ENCODE peak calls at places on chromosomes 6 and 20, in four cellular contexts. L, Q, P and E are unnamed samples.
A peak's percentile ranks its signal among the peaks of the same experiment; 100 is the strongest.

GRCh38 chr6:107458687-107459282 is 579 bp downstream of the PDSS2 start:
- DNase-seq in L (peak; percentile 44), Q (no peak), P (peak; percentile 57), E (peak; percentile 25)

GRCh38 chr6:158028876-158029275 is 47.2 kb downstream of the SYNJ2 start:
- DNase-seq in L (no peak), Q (no peak), P (peak; percentile 30), E (no peak)

GRCh38 chr20:35359335-35359997 is 52.3 kb downstream of the UQCC1 start:
- DNase-seq in L (no peak), Q (no peak), P (no peak), E (no peak)

GRCh38 chr6:9708600-9708999 is 706.3 kb downstream of the TFAP2A start:
- DNase-seq in L (peak; percentile 79), Q (no peak), P (no peak), E (no peak)

GRCh38 chr6:15504040-15504491 is 158.8 kb downstream of the DTNBP1 start:
- DNase-seq in L (no peak), Q (peak; percentile 50), P (no peak), E (peak; percentile 55)

GRCh38 chr20:63969851-63970713 is at the start of gene ZNF512B:
- DNase-seq in L (peak; percentile 57), Q (peak; percentile 71), P (peak; percentile 78), E (peak; percentile 66)

GRCh38 chr20:46122071-46122470 is 4.0 kb downstream of the CD40 start:
- DNase-seq in L (no peak), Q (no peak), P (no peak), E (no peak)

GRCh38 chr6:154488802-154489437 is 21.6 kb downstream of the CNKSR3 start:
- DNase-seq in L (no peak), Q (no peak), P (no peak), E (no peak)

GRCh38 chr6:94300424-94301144 is 881.2 kb upstream of the EPHA7 start:
- DNase-seq in L (no peak), Q (no peak), P (no peak), E (no peak)

GRCh38 chr6:100115702-100116101 is 121.7 kb upstream of the MCHR2 start:
- DNase-seq in L (no peak), Q (no peak), P (no peak), E (no peak)

GRCh38 chr6:45630801-45631200 is 253.1 kb upstream of the SUPT3H start:
- DNase-seq in L (no peak), Q (no peak), P (no peak), E (no peak)

GRCh38 chr20:57884956-57885355 is 175.1 kb upstream of the PMEPA1 start:
- DNase-seq in L (no peak), Q (no peak), P (no peak), E (no peak)

GRCh38 chr6:167588181-167588919 is 238.4 kb upstream of the AFDN start:
- DNase-seq in L (no peak), Q (no peak), P (no peak), E (no peak)

GRCh38 chr6:117502580-117502979 is 20.1 kb downstream of the DCBLD1 start:
- DNase-seq in L (no peak), Q (no peak), P (no peak), E (no peak)

GRCh38 chr6:87590989-87591388 is 1.1 kb downstream of the ORC3 start:
- DNase-seq in L (no peak), Q (no peak), P (no peak), E (no peak)

GRCh38 chr6:41801380-41801779 is 13.9 kb downstream of the TOMM6 start:
- DNase-seq in L (no peak), Q (no peak), P (no peak), E (no peak)

GRCh38 chr6:83381949-83382348 is 48.9 kb downstream of the ME1 start:
- DNase-seq in L (no peak), Q (no peak), P (no peak), E (no peak)

GRCh38 chr6:14711056-14711703 is 534.7 kb upstream of the JARID2 start:
- DNase-seq in L (peak; percentile 30), Q (no peak), P (no peak), E (no peak)

GRCh38 chr6:157906537-157907061 is 75.1 kb upstream of the SYNJ2 start:
- DNase-seq in L (no peak), Q (no peak), P (no peak), E (no peak)

GRCh38 chr6:106530502-106530901 is 98.8 kb downstream of the RTN4IP1 start:
- DNase-seq in L (no peak), Q (no peak), P (no peak), E (no peak)

GRCh38 chr6:154030646-154031045 is 8.4 kb upstream of the OPRM1 start:
- DNase-seq in L (no peak), Q (no peak), P (no peak), E (no peak)

GRCh38 chr6:142848969-142849368 is 96.0 kb downstream of the HIVEP2 start:
- DNase-seq in L (no peak), Q (no peak), P (no peak), E (no peak)

GRCh38 chr20:36311141-36311853 is 5.2 kb downstream of the DLGAP4 start:
- DNase-seq in L (no peak), Q (no peak), P (no peak), E (no peak)

GRCh38 chr20:15675151-15675550 is 898.1 kb downstream of the KIF16B start:
- DNase-seq in L (no peak), Q (no peak), P (no peak), E (no peak)

GRCh38 chr6:148693882-148694484 is 52.8 kb upstream of the UST start:
- DNase-seq in L (no peak), Q (no peak), P (no peak), E (no peak)

GRCh38 chr6:7238526-7238899 is 74.5 kb downstream of the SSR1 start:
- DNase-seq in L (no peak), Q (no peak), P (no peak), E (no peak)
- H3K36me3 ChIP-seq in L (no peaks in the 10 kb centered on the region), Q (no peaks in the 10 kb centered on the region), P (no peaks in the 10 kb centered on the region), E (no peaks in the 10 kb centered on the region)

GRCh38 chr20:50190251-50191064 is at the start of gene CEBPB:
- DNase-seq in L (peak; percentile 70), Q (peak; percentile 93), P (peak; percentile 94), E (peak; percentile 94)

GRCh38 chr20:50188287-50188688 is 2.3 kb upstream of the CEBPB start:
- DNase-seq in L (no peak), Q (no peak), P (no peak), E (no peak)

GRCh38 chr20:50187403-50188051 is 3.1 kb upstream of the CEBPB start:
- DNase-seq in L (no peak), Q (peak; percentile 68), P (no peak), E (peak; percentile 77)

GRCh38 chr20:50189681-50190250 is 864 bp upstream of the CEBPB start:
- DNase-seq in L (peak; percentile 55), Q (peak; percentile 63), P (peak; percentile 73), E (peak; percentile 67)

DNA sequence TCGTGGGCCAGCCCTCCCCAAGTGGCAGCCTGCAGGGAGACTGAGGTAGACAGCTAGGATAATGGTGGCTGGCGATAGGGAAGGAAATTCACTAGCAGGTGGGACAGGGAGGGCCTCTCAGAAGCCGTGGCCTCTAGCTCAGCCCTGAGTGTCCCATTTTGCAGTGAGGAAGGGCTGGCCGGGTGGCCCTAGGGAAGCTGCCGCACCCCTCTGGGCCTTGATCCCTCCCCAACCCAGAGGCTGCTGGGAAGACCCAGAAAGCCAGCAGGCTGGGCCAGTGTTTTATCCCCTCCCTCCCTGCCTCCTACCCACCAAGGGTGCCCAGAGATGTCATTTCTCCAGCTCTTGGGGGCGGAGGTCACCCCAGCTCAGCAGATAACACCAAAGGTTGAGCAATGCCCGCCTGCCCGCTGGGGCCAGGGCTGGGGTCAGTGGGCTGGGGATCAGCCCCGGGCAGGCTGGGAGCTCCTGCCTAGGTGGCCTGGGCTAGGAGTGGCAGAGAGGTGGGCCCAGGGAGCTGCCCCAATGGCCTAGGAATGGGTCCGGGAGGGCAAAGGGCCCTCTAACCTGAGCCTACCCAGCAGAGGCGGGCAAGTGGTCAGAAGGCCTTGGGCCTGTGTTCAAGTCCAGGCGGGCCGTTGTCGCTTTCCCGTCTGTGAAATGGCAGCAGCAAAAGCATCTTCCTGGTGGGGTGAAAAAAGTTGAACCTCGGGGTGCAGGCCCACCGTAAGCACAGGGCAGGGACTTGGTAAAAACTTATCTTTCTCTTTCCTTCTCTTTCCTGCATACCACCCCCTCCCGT is 1.6 kb upstream of the CEBPB start:
- DNase-seq in L (no peak), Q (no peak), P (no peak), E (no peak)
- H3K27ac ChIP-seq in L (no peak overlapping the region), Q (peak overlapping the region; percentile 98), P (no peak overlapping the region), E (peak overlapping the region; percentile 100)

GRCh38 chr6:39218868-39219567 is 10.3 kb downstream of the KCNK5 start:
- DNase-seq in L (no peak), Q (no peak), P (no peak), E (no peak)
- H3K4me3 ChIP-seq in L (no peak overlapping the region), Q (no peak overlapping the region), P (no peak overlapping the region), E (no peak overlapping the region)

GRCh38 chr6:30917487-30917886 is 3.4 kb downstream of the VARS2 start:
- DNase-seq in L (no peak), Q (no peak), P (no peak), E (no peak)
- H3K36me3 ChIP-seq in L (no peaks in the 10 kb centered on the region), Q (no peaks in the 10 kb centered on the region), P (peaks cover 2% of the 10 kb centered on the region), E (no peaks in the 10 kb centered on the region)

DNA sequence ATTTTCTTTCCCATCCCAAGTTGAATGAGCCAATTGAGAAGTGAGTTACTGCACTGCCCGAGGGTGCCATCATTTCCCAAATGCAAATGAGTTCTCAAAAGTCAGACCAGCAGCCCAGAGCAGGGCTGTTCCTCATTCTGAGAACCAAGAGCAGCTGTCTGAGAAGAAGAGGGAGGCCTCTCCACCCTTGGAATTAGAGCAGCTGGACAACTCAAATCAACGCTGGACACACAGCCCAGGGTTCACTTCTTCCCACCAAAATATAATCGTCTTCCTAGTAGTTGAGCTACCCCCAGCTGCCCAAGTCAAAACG is 4.6 kb upstream of the PREX1 start:
- DNase-seq in L (no peak), Q (no peak), P (no peak), E (no peak)
- H3K27ac ChIP-seq in L (no peak overlapping the region), Q (no peak overlapping the region), P (no peak overlapping the region), E (no peak overlapping the region)

GRCh38 chr6:170464524-170464979 is 88.6 kb downstream of the PSMB1 start:
- DNase-seq in L (no peak), Q (no peak), P (no peak), E (no peak)

GRCh38 chr6:170463101-170463721 is 89.9 kb downstream of the PSMB1 start:
- DNase-seq in L (no peak), Q (no peak), P (no peak), E (no peak)

GRCh38 chr6:170461556-170462365 is 91.3 kb downstream of the PSMB1 start:
- DNase-seq in L (no peak), Q (no peak), P (no peak), E (no peak)

GRCh38 chr6:170462366-170463020 is 90.6 kb downstream of the PSMB1 start:
- DNase-seq in L (no peak), Q (no peak), P (no peak), E (no peak)

GRCh38 chr6:170464080-170464479 is 89.0 kb downstream of the PSMB1 start:
- DNase-seq in L (no peak), Q (no peak), P (no peak), E (no peak)
- H3K4me3 ChIP-seq in L (no peak overlapping the region), Q (no peak overlapping the region), P (no peak overlapping the region), E (no peak overlapping the region)

DNA sequence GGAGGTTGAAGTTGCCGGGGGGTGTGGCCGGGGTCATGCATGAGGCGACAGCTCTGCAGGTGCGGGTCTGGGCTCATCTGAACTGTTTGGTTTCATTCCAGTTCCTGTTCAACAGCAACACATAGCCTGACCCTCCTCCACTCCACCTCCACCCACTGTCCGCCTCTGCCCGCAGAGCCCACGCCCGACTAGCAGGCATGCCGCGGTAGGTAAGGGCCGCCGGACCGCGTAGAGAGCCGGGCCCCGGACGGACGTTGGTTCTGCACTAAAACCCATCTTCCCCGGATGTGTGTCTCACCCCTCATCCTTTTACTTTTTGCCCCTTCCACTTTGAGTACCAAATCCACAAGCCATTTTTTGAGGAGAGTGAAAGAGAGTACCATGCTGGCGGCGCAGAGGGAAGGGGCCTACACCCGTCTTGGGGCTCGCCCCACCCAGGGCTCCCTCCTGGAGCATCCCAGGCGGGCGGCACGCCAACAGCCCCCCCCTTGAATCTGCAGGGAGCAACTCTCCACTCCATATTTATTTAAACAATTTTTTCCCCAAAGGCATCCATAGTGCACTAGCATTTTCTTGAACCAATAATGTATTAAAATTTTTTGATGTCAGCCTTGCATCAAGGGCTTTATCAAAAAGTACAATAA is 72.5 kb downstream of the PTPN1 start:
- DNase-seq in L (no peak), Q (no peak), P (peak; percentile 48), E (no peak)
- H3K36me3 ChIP-seq in L (peaks cover 7% of the 10 kb centered on the region), Q (no peaks in the 10 kb centered on the region), P (peaks cover 10% of the 10 kb centered on the region), E (no peaks in the 10 kb centered on the region)